ENCODE peak calls at places on chromosomes 4 and X, in seven cellular contexts. O, V, K, F, B, E and H are unnamed samples.

GRCh38 chr4:80465238-80465637 is 129.7 kb downstream of the CFAP299 start:
- DNase-seq in O (no peak), E (no peak), K (no peak), B (no peak), F (no peak), V (no peak), H (no peak)

GRCh38 chrX:64570204-64570603 is 175.0 kb upstream of the MTMR8 start:
- DNase-seq in B (no peak), V (no peak), K (no peak), O (no peak), E (no peak), F (no peak), H (no peak)

GRCh38 chr4:15410750-15411149 is 17.1 kb upstream of the C1QTNF7 start:
- DNase-seq in F (no peak), B (no peak), V (no peak), E (no peak), O (no peak), K (peak; percentile 23), H (no peak)

GRCh38 chrX:10749113-10749512 is 128.7 kb upstream of the MID1 start:
- DNase-seq in O (no peak), K (no peak), E (no peak), B (no peak), V (no peak), F (no peak), H (no peak)

GRCh38 chr4:13627185-13627605 is 330 bp downstream of the BOD1L1 start:
- DNase-seq in K (no peak), V (no peak), F (no peak), O (no peak), B (no peak), E (no peak), H (no peak)

GRCh38 chrX:22135171-22135711 is 103.1 kb downstream of the PHEX start:
- DNase-seq in V (no peak), K (no peak), E (no peak), O (no peak), B (no peak), F (no peak), H (no peak)

GRCh38 chrX:149074429-149074828 is 430.7 kb downstream of the IDS start:
- DNase-seq in F (no peak), V (no peak), K (no peak), O (no peak), E (peak; percentile 7), B (no peak), H (no peak)

GRCh38 chrX:110421499-110422455 is 63.1 kb downstream of the RTL9 start:
- DNase-seq in B (no peak), V (no peak), K (no peak), F (no peak), O (no peak), E (no peak), H (no peak)

GRCh38 chr4:52421811-52422213 is 237.3 kb downstream of the USP46 start:
- DNase-seq in V (no peak), E (no peak), O (no peak), B (no peak), F (no peak), K (peak; percentile 73), H (no peak)

GRCh38 chr4:748461-748860 is 42.8 kb downstream of the PCGF3 start:
- DNase-seq in K (no peak), O (no peak), V (no peak), B (no peak), F (no peak), E (no peak), H (no peak)

GRCh38 chrX:53483838-53484420 is 49.8 kb upstream of the HSD17B10 start:
- DNase-seq in B (no peak), K (no peak), O (no peak), F (no peak), E (no peak), V (no peak), H (no peak)

GRCh38 chr4:15434086-15434485 is 6.3 kb downstream of the C1QTNF7 start:
- DNase-seq in F (no peak), K (no peak), V (no peak), O (no peak), B (no peak), E (no peak), H (no peak)

GRCh38 chrX:65587616-65588526 is 53.3 kb upstream of the LAS1L start:
- DNase-seq in K (no peak), F (no peak), V (no peak), O (peak; percentile 63), E (no peak), B (no peak), H (no peak)

GRCh38 chr4:184746532-184746870 is 12.6 kb upstream of the CENPU start:
- DNase-seq in E (no peak), B (no peak), F (no peak), K (no peak), O (no peak), V (no peak), H (no peak)

GRCh38 chr4:105059337-105059736 is 87.3 kb upstream of the TET2 start:
- DNase-seq in V (no peak), B (no peak), O (no peak), F (no peak), K (no peak), E (peak; percentile 90), H (no peak)

GRCh38 chr4:100079264-100079663 is 111.0 kb downstream of the DDIT4L start:
- DNase-seq in B (no peak), K (no peak), F (no peak), O (no peak), E (no peak), V (no peak), H (no peak)

GRCh38 chr4:101200561-101200960 is 146.8 kb downstream of the PPP3CA start:
- DNase-seq in B (peak; percentile 86), F (peak; percentile 48), O (no peak), E (no peak), V (no peak), K (no peak), H (peak; percentile 74)

GRCh38 chr4:87410669-87411068 is 11.7 kb upstream of the NUDT9 start:
- DNase-seq in O (no peak), E (no peak), F (no peak), K (no peak), B (no peak), V (no peak), H (no peak)

GRCh38 chr4:7194251-7195137 is 2.2 kb downstream of the SORCS2 start:
- DNase-seq in E (no peak), K (peak; percentile 69), B (no peak), F (no peak), O (no peak), V (no peak), H (no peak)

DNA sequence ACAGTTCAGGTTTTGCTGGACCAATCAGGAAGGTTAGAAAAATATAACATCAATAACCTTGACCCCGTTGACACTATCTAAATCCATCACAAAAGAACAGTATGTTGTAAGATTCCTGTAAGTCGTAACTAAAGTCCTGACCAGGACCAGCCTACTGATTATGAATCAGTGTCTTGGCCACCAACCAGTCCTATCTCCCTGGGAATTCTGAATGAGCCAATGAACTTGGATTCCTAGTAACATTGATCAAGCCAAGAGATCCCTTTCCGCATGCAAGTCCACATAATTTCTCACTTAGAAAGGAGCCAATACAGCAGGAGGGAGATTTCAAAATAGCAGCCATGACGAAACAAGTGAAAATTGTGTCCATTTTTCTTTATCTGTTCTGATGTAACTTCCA is 9.5 kb downstream of the XPNPEP2 start:
- DNase-seq in V (no peak), F (no peak), E (no peak), B (no peak), K (no peak), O (no peak), H (no peak)
- TF ChIP-seq SIN3A in V (no peak), F (no peak), E (no peak), B (no peak), K (no peak), O (no peak), H (no peak)

GRCh38 chr4:54233128-54233696 is 4.1 kb downstream of the PDGFRA start:
- DNase-seq in B (peak; percentile 40), F (peak; percentile 55), K (peak; percentile 91), O (peak; percentile 73), E (no peak), V (no peak), H (peak; percentile 35)

GRCh38 chr4:54234497-54235205 is 5.6 kb downstream of the PDGFRA start:
- DNase-seq in K (peak; percentile 30), B (no peak), O (no peak), F (no peak), V (no peak), E (no peak), H (no peak)

GRCh38 chr4:54231419-54232150 is 2.5 kb downstream of the PDGFRA start:
- DNase-seq in B (no peak), K (peak; percentile 77), F (no peak), E (no peak), V (no peak), O (no peak), H (no peak)

GRCh38 chr4:54232151-54232688 is 3.1 kb downstream of the PDGFRA start:
- DNase-seq in K (no peak), V (no peak), O (no peak), B (no peak), F (no peak), E (no peak), H (no peak)

DNA sequence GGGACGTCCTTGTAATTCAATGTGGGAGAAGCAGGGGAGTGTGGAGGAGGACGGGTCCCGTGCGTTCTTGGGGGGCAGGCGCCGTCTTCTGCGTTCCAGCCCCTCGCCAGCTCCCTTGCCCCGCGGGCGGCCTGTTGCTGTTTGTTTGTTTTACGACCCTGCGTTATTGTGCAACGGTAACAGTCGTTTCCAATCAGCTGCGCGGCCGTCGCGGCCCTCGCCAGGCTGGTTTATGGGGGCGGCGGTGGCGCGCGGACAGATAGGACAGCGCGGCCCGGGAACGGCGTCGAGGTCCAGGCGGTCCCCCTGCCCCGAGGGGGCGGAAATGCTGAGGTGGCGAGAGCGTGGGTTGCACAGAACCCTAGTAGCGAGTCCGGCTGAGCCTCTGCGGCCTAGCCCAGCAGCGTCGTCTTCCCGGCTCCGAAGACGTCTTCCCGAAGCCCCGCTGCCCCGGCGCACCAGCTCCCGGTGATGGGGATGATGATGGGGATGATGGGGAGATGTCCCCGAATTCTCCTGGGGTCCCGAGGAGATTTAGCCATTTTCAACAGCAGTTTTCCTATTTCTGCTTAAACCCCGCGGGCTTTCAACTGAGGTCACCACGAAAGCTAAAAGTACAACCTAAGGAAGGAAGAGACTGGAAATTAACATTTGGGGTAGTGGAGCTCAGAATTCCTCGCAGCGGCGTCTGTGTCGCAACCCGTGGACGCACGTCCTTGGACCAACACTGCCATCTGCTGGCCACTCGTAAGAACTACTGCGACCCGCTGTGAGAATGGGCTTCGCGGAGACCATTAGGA is 4.8 kb downstream of the PDGFRA start:
- DNase-seq in F (peak; percentile 52), B (peak; percentile 57), O (peak; percentile 76), K (peak; percentile 76), E (no peak), V (no peak), H (peak; percentile 51)
- H3K27ac ChIP-seq in F (no peak overlapping the region), B (no peak overlapping the region), O (no peak overlapping the region), K (peak overlapping the region; percentile 91), E (no peak overlapping the region), V (no peak overlapping the region), H (no peak overlapping the region)

GRCh38 chr4:61838072-61838471 is 637.9 kb downstream of the ADGRL3 start:
- DNase-seq in K (no peak), F (no peak), V (no peak), B (no peak), O (no peak), E (no peak), H (no peak)

GRCh38 chr4:61837395-61837794 is 637.3 kb downstream of the ADGRL3 start:
- DNase-seq in B (no peak), F (no peak), K (no peak), E (no peak), V (no peak), O (no peak), H (no peak)

GRCh38 chr4:61841710-61842109 is 641.6 kb downstream of the ADGRL3 start:
- DNase-seq in V (no peak), F (no peak), O (no peak), B (no peak), K (no peak), E (no peak), H (no peak)
- TF ChIP-seq SIN3A in V (no peak), F (no peak), O (no peak), B (no peak), K (no peak), E (no peak), H (no peak)

GRCh38 chr4:20591571-20592455 is 108.4 kb upstream of the PACRGL start:
- DNase-seq in E (no peak), V (no peak), B (no peak), F (no peak), O (no peak), K (no peak), H (no peak)
- H3K27ac ChIP-seq in E (no peak overlapping the region), V (no peak overlapping the region), B (no peak overlapping the region), F (no peak overlapping the region), O (no peak overlapping the region), K (peak overlapping the region; percentile 50), H (no peak overlapping the region)